ENCODE peak calls at places on chromosomes 3 and 15, in seven cellular contexts. O, F, H, W, N, U and D are unnamed samples.

GRCh38 chr15:68389936-68390790 is 41.8 kb downstream of the ITGA11 start:
- DNase-seq in O (peak), F (peak), H (no peak), W (no peak), N (no peak), U (peak), D (no peak)

GRCh38 chr15:43370310-43370974 is 401 bp downstream of the ZSCAN29 start:
- DNase-seq in O (peak), F (peak), H (no peak), W (peak), N (no peak), U (peak), D (no peak)

GRCh38 chr15:35092846-35093245 is 7.8 kb upstream of the NANOGP8 start:
- DNase-seq in O (no peak), F (no peak), H (no peak), W (no peak), N (no peak), U (no peak), D (no peak)

GRCh38 chr3:21893250-21893649 is 142.2 kb upstream of the ZNF385D start:
- DNase-seq in O (no peak), F (peak), H (no peak), W (no peak), N (no peak), U (peak), D (no peak)

GRCh38 chr3:188489639-188490405 is 335.9 kb downstream of the LPP start:
- DNase-seq in O (peak), F (peak), H (no peak), W (no peak), N (no peak), U (peak), D (peak)

GRCh38 chr3:196942915-196943277 is 568 bp upstream of the NCBP2 start:
- DNase-seq in O (no peak), F (no peak), H (no peak), W (no peak), N (no peak), U (no peak), D (no peak)

GRCh38 chr3:52372822-52373504 is 56.8 kb downstream of the DNAH1 start:
- DNase-seq in O (peak), F (no peak), H (no peak), W (no peak), N (no peak), U (no peak), D (no peak)

GRCh38 chr3:53794597-53794996 is 51.6 kb downstream of the CHDH start:
- DNase-seq in O (no peak), F (peak), H (no peak), W (no peak), N (no peak), U (no peak), D (no peak)

GRCh38 chr3:35663471-35663870 is 24.1 kb downstream of the ARPP21 start:
- DNase-seq in O (no peak), F (no peak), H (no peak), W (no peak), N (no peak), U (no peak), D (no peak)

GRCh38 chr15:64009241-64009640 is 37.0 kb downstream of the DAPK2 start:
- DNase-seq in O (no peak), F (no peak), H (no peak), W (no peak), N (no peak), U (no peak), D (no peak)

GRCh38 chr3:56145410-56145809 is 322.9 kb downstream of the ERC2 start:
- DNase-seq in O (no peak), F (no peak), H (no peak), W (no peak), N (no peak), U (no peak), D (no peak)

GRCh38 chr3:193943200-193943599 is 192.7 kb upstream of the HES1 start:
- DNase-seq in O (no peak), F (no peak), H (no peak), W (no peak), N (no peak), U (no peak), D (no peak)

GRCh38 chr3:104604326-104605010 is 762.2 kb upstream of the ALCAM start:
- DNase-seq in O (no peak), F (peak), H (no peak), W (no peak), N (no peak), U (peak), D (no peak)

GRCh38 chr3:189947948-189948723 is 172.6 kb downstream of the P3H2 start:
- DNase-seq in O (peak), F (peak), H (peak), W (no peak), N (no peak), U (peak), D (no peak)

GRCh38 chr15:92869977-92870644 is 30.0 kb upstream of the CHD2 start:
- DNase-seq in O (no peak), F (peak), H (no peak), W (no peak), N (no peak), U (no peak), D (no peak)

GRCh38 chr15:25508369-25509002 is 69.7 kb upstream of the UBE3A start:
- DNase-seq in O (peak), F (peak), H (no peak), W (no peak), N (no peak), U (peak), D (no peak)

GRCh38 chr3:23455775-23456174 is 252.6 kb downstream of the UBE2E2 start:
- DNase-seq in O (no peak), F (peak), H (no peak), W (no peak), N (no peak), U (peak), D (peak)

GRCh38 chr15:87362531-87362930 is 894.0 kb downstream of the NTRK3 start:
- DNase-seq in O (no peak), F (no peak), H (no peak), W (no peak), N (no peak), U (no peak), D (no peak)

GRCh38 chr3:45011756-45012441 is 14.2 kb upstream of the CLEC3B start:
- DNase-seq in O (peak), F (peak), H (no peak), W (no peak), N (no peak), U (peak), D (peak)

GRCh38 chr15:57057134-57057930 is 138.9 kb downstream of the TCF12 start:
- DNase-seq in O (no peak), F (no peak), H (no peak), W (no peak), N (no peak), U (no peak), D (no peak)

GRCh38 chr15:80588801-80589200 is 106.3 kb upstream of the ABHD17C start:
- DNase-seq in O (no peak), F (peak), H (peak), W (no peak), N (no peak), U (peak), D (peak)

GRCh38 chr15:34014556-34014955 is 24.4 kb downstream of the AVEN start:
- DNase-seq in O (no peak), F (peak), H (no peak), W (no peak), N (no peak), U (peak), D (no peak)

GRCh38 chr3:162722336-162722735 is 1225.7 kb downstream of the OTOL1 start:
- DNase-seq in O (no peak), F (no peak), H (no peak), W (no peak), N (no peak), U (no peak), D (no peak)

GRCh38 chr15:59367022-59367451 is 5.6 kb downstream of the MYO1E start:
- DNase-seq in O (no peak), F (no peak), H (no peak), W (no peak), N (no peak), U (no peak), D (no peak)

GRCh38 chr15:95988574-95988887 is 342.0 kb upstream of the NR2F2 start:
- DNase-seq in O (no peak), F (peak), H (no peak), W (no peak), N (no peak), U (peak), D (no peak)